ENCODE peak calls at places on chromosome 15, in nine cellular contexts. G, A, K, I, Z, S, D, B and O are unnamed samples.

GRCh38 chr15:29669823-29670222 is 152.4 kb downstream of the TJP1 start:
- DNase-seq in G (no peak), A (no peak), K (no peak), I (no peak), Z (peak; percentile 86), S (peak; percentile 64), D (peak; percentile 69), B (no peak), O (peak; percentile 66)

GRCh38 chr15:58066042-58066867 is 744 bp upstream of the ALDH1A2 start:
- DNase-seq in G (no peak), A (peak; percentile 69), K (peak; percentile 41), I (peak; percentile 21), Z (peak; percentile 60), S (peak; percentile 20), D (peak; percentile 61), B (peak; percentile 48), O (peak; percentile 71)

GRCh38 chr15:40981186-40981585 is 27.9 kb downstream of the CHAC1 start:
- DNase-seq in G (no peak), A (no peak), K (no peak), I (no peak), Z (no peak), S (no peak), D (no peak), B (no peak), O (no peak)

GRCh38 chr15:64305261-64305660 is 50.7 kb downstream of the CSNK1G1 start:
- DNase-seq in G (no peak), A (no peak), K (no peak), I (no peak), Z (no peak), S (no peak), D (no peak), B (no peak), O (no peak)

GRCh38 chr15:63318344-63318743 is 40.9 kb downstream of the APH1B start:
- DNase-seq in G (no peak), A (no peak), K (no peak), I (no peak), Z (no peak), S (no peak), D (no peak), B (no peak), O (no peak)

GRCh38 chr15:71195242-71195641 is 80.0 kb downstream of the THSD4 start:
- DNase-seq in G (no peak), A (peak; percentile 89), K (no peak), I (peak; percentile 13), Z (peak; percentile 36), S (no peak), D (peak; percentile 72), B (no peak), O (peak; percentile 15)

GRCh38 chr15:60004019-60004845 is at the start of gene FOXB1:
- DNase-seq in G (no peak), A (peak; percentile 91), K (no peak), I (no peak), Z (no peak), S (no peak), D (no peak), B (peak; percentile 80), O (no peak)

GRCh38 chr15:61081028-61081322 is 148.1 kb downstream of the RORA start:
- DNase-seq in G (no peak), A (no peak), K (no peak), I (no peak), Z (no peak), S (no peak), D (no peak), B (no peak), O (no peak)

GRCh38 chr15:80991446-80991845 is 1.8 kb upstream of the MESD start:
- DNase-seq in G (no peak), A (no peak), K (peak; percentile 80), I (no peak), Z (peak; percentile 17), S (peak; percentile 24), D (no peak), B (no peak), O (no peak)

GRCh38 chr15:90425726-90426346 is 37.8 kb downstream of the IQGAP1 start:
- DNase-seq in G (no peak), A (no peak), K (no peak), I (no peak), Z (no peak), S (peak; percentile 38), D (no peak), B (no peak), O (no peak)

GRCh38 chr15:60093273-60094067 is 89.4 kb downstream of the FOXB1 start:
- DNase-seq in G (no peak), A (no peak), K (no peak), I (no peak), Z (no peak), S (peak; percentile 15), D (no peak), B (no peak), O (peak; percentile 41)

GRCh38 chr15:54567408-54568040 is 589.3 kb downstream of the UNC13C start:
- DNase-seq in G (no peak), A (no peak), K (no peak), I (no peak), Z (no peak), S (no peak), D (no peak), B (no peak), O (no peak)

GRCh38 chr15:63481105-63481810 is 23.1 kb upstream of the USP3 start:
- DNase-seq in G (no peak), A (no peak), K (no peak), I (no peak), Z (peak; percentile 54), S (no peak), D (peak; percentile 57), B (no peak), O (no peak)

GRCh38 chr15:60829416-60829815 is 350.5 kb upstream of the ICE2 start:
- DNase-seq in G (no peak), A (peak; percentile 28), K (peak; percentile 22), I (no peak), Z (no peak), S (no peak), D (no peak), B (no peak), O (no peak)

GRCh38 chr15:80694624-80695098 is 449 bp upstream of the ABHD17C start:
- DNase-seq in G (no peak), A (peak; percentile 25), K (no peak), I (no peak), Z (peak; percentile 32), S (peak; percentile 48), D (peak; percentile 29), B (no peak), O (peak; percentile 57)

GRCh38 chr15:81820236-81820635 is 225.6 kb downstream of the MEX3B start:
- DNase-seq in G (peak; percentile 15), A (no peak), K (no peak), I (no peak), Z (peak; percentile 10), S (no peak), D (no peak), B (no peak), O (no peak)

GRCh38 chr15:41980654-41981323 is 8.4 kb upstream of the EHD4 start:
- DNase-seq in G (no peak), A (no peak), K (no peak), I (no peak), Z (no peak), S (no peak), D (no peak), B (no peak), O (no peak)

DNA sequence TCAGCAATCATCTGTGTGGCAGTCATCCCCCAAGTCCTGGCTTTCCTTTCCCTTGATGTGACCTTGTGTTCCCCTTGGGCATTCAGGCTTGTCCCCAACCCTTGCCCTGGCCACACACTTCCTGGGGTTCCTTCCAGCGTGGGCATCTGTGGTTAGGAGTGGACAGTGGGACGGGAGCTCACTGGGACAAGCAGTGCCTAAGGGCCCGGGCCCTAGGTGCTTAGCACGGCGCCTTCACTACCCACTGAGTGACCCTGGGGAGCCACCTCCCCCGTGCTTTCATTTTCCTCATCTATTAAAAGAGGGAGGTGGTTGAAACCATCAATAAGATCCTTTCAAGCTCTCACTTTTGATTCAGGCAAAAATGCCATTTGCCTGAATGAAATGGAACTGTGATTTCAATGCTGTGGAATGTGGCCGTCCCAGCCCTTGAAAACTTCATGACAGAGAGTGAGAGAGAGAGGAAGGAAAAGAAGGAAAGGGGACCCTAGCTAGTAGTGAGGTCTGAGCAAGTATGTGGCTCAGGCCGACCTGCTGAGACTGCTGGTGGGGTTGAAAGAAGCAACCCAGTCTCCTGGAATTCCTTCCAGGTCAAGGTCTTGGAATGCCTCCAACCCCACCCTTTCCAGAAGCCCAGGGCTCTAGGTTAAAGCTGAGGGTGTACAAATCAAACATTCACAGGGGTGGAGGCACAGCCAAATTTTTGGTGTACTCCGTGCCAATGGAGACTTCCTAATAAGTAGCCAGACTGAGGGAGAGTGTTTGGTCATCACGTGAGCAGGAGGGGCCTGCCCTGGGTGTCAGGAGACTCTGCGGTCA is 302.9 kb downstream of the TLE3 start:
- DNase-seq in G (no peak), A (peak; percentile 86), K (peak; percentile 71), I (peak; percentile 4), Z (peak; percentile 62), S (peak; percentile 79), D (no peak), B (no peak), O (peak; percentile 43)
- H3K27ac ChIP-seq in G (peak overlapping the region; percentile 21), A (no peak overlapping the region), K (peak overlapping the region; percentile 73), I (peak overlapping the region; percentile 69), Z (no peak overlapping the region), S (peak overlapping the region; percentile 16), D (peak overlapping the region; percentile 44), B (no peak overlapping the region), O (peak overlapping the region; percentile 28)

GRCh38 chr15:73254598-73254997 is 114.2 kb downstream of the HCN4 start:
- DNase-seq in G (no peak), A (no peak), K (no peak), I (no peak), Z (no peak), S (no peak), D (no peak), B (no peak), O (no peak)
- H3K27ac ChIP-seq in G (no peak overlapping the region), A (no peak overlapping the region), K (no peak overlapping the region), I (no peak overlapping the region), Z (no peak overlapping the region), S (no peak overlapping the region), D (no peak overlapping the region), B (no peak overlapping the region), O (no peak overlapping the region)

GRCh38 chr15:51269496-51269895 is 68.9 kb downstream of the CYP19A1 start:
- DNase-seq in G (no peak), A (no peak), K (no peak), I (no peak), Z (no peak), S (no peak), D (no peak), B (no peak), O (no peak)
- H3K27ac ChIP-seq in G (no peak overlapping the region), A (no peak overlapping the region), K (no peak overlapping the region), I (no peak overlapping the region), Z (no peak overlapping the region), S (no peak overlapping the region), D (no peak overlapping the region), B (no peak overlapping the region), O (no peak overlapping the region)

DNA sequence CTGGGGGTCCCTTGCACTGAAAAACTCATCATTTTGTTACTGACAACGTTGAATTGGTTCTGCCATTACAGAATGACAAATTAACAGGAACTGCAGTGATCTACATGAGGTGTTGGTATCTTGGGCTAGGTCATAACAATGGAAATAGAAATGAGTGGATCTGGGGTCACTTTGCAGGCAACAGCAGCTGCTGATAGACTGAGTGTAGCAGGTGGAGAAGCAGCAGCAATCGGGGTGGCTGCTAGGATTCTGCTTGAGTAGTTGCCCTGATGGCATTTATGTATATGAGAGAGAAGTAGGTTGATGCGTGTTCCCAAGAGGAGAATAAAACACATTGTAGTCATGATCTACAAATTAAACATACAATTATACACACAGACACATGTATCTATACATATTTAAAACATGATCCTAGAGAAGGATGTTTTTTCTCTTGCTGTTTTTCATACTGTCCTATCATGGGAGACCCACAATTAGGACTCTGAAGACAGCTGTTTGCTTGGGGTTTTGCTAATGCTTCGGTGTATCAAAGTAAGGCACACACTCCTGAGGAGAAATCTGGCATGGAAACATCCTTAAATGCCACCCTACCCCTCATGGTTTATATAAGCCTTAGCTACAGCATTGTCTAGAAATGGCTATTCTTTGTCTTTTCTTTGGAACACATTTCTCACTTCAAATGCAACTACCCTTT is 15.8 kb upstream of the THBS1 start:
- DNase-seq in G (no peak), A (no peak), K (no peak), I (no peak), Z (no peak), S (no peak), D (no peak), B (no peak), O (no peak)
- H3K27ac ChIP-seq in G (no peak overlapping the region), A (no peak overlapping the region), K (no peak overlapping the region), I (no peak overlapping the region), Z (no peak overlapping the region), S (no peak overlapping the region), D (no peak overlapping the region), B (no peak overlapping the region), O (no peak overlapping the region)